ENCODE peak calls at places on chromosomes 13 and 19, in ten cellular contexts. C, Y, N, L, F, K, E, T, R and P are unnamed samples. For H3K36me3 and H3K27me3, the result is how much of the 10 kb centered on the place peaks cover.

GRCh38 chr13:110944121-110944967 is 29.5 kb upstream of the ANKRD10 start:
- DNase-seq in N (no peak), F (no peak), L (no peak), T (no peak), R (no peak), K (no peak), E (peak), Y (peak), C (no peak), P (peak)

GRCh38 chr19:15181394-15181793 is 19.4 kb downstream of the NOTCH3 start:
- DNase-seq in E (no peak), N (no peak), C (no peak), R (no peak), K (no peak), Y (no peak), F (no peak), L (no peak), T (no peak), P (no peak)

GRCh38 chr13:36769545-36769944 is 49.5 kb upstream of the RFXAP start:
- DNase-seq in T (no peak), F (no peak), L (no peak), Y (no peak), N (no peak), C (no peak), K (no peak), E (peak), R (no peak), P (no peak)

GRCh38 chr19:6849876-6850275 is 37.5 kb upstream of the ADGRE1 start:
- DNase-seq in F (no peak), E (no peak), L (no peak), C (no peak), Y (no peak), T (no peak), N (no peak), K (no peak), R (no peak), P (no peak)

GRCh38 chr19:7830823-7831222 is 805 bp downstream of the EVI5L start:
- DNase-seq in Y (no peak), L (no peak), N (no peak), C (no peak), T (peak), F (no peak), R (no peak), K (no peak), E (no peak), P (no peak)

GRCh38 chr19:38559428-38560401 is 58.0 kb downstream of the MAP4K1 start:
- DNase-seq in L (no peak), C (no peak), T (no peak), N (no peak), E (no peak), Y (no peak), R (peak), F (no peak), K (no peak), P (no peak)

GRCh38 chr13:66665991-66666390 is 564.1 kb downstream of the PCDH9 start:
- DNase-seq in C (no peak), L (no peak), E (no peak), T (no peak), N (no peak), F (no peak), Y (no peak), K (no peak), R (peak), P (peak)

GRCh38 chr13:20534038-20534608 is 8.5 kb upstream of the CRYL1 start:
- DNase-seq in E (no peak), T (no peak), Y (no peak), R (no peak), N (no peak), C (no peak), L (no peak), K (no peak), F (no peak), P (no peak)

GRCh38 chr13:62643007-62643483 is 1227.4 kb upstream of the PCDH20 start:
- DNase-seq in N (no peak), F (no peak), R (no peak), L (no peak), Y (no peak), E (no peak), K (no peak), T (no peak), C (no peak), P (no peak)

GRCh38 chr19:27774337-27774736 is 1438.6 kb downstream of the UQCRFS1 start:
- DNase-seq in Y (no peak), F (no peak), R (no peak), K (no peak), T (no peak), L (no peak), C (no peak), E (no peak), N (no peak), P (no peak)

GRCh38 chr19:4046946-4047683 is 19.6 kb downstream of the ZBTB7A start:
- DNase-seq in Y (no peak), C (no peak), E (no peak), K (no peak), T (no peak), F (no peak), L (no peak), N (no peak), R (no peak), P (no peak)
- H3K36me3 ChIP-seq in Y (under half), C (under half), E (under half), K (under half), T (under half), F (under half), L (under half), N (under half), R (under half), P (under half)

DNA sequence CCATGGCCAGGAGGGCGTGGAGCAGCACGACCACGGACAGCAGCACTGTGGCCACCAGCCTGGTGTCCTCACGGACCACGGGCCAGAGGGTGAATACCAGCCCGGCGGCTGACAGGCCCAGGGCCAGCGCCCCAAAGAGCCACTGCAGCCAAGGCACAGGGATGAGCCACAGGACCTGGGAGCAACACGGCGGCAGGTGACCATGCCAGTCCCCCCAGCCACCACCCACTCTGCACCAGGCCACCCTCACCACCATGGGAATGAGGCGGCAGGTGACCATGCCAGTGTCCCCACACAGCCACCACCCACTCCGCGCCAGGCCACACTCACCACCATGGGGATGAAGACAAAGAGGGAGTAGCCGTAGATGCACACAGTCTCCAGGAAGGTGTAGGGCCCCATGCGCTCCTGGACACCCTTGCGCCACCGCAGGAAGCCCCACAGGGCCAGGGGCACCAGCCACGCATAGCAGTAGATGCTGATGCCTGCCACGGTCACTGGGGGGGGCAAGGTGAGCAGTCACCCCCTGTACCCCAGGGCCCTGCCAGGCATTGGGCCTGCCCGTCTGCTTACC is 4.8 kb downstream of the YIPF2 start:
- DNase-seq in C (no peak), F (no peak), K (no peak), E (no peak), T (no peak), Y (no peak), N (no peak), R (no peak), L (no peak), P (no peak)
- TF ChIP-seq POLR2A in C (no peak), F (no peak), K (no peak), E (no peak), T (no peak), Y (no peak), N (no peak), R (no peak), L (no peak), P (no peak)

DNA sequence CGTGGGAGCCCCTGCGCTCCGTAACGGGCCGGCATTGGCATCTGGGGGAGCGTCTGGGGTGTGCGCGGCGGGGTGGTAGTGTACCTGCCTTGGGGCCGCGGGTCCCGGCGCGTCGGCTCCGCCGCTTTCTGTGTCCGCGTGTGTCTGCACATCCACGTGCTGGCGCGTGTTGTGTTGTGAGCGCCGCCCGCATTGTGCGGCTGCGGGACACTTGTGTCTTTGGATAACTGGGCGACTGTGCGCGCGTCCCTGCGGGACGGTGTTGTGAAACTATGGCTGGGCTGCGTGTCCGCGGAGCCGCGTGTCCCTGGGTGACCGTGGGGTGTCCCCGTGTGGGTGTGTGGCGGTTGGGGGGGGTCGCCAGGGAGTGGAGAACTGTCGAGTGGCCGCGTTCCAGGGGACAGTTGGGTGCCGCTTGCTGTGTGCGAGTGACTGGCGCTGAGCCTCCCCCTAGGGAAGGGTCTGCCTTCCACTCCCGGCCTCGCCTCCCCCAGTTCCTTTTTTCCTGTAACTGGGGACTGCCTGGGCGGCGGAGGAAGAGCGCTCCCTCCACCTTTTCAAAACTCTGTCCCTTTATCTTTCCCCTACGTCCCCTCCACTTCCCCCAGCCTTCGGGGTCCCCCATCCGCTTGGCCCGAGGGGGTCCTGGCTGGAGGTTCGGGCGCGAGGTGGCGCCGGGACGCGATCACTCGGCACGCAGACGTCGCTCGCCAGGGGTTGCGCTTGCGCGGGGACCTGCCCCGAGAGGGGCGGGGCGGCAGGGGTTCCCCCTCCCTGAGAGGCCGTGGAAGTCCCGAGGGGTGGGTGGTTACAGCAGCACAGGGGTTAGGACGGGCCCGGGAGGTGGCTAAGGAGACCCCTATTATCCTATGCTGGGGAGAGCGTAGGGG is 5.6 kb upstream of the NFIC start:
- DNase-seq in T (peak), F (peak), K (no peak), C (no peak), E (peak), L (peak), Y (peak), R (peak), N (peak), P (peak)
- H3K27me3 ChIP-seq in T (under half), F (under half), K (under half), C (under half), E (under half), L (under half), Y (under half), R (under half), N (under half), P (under half)

DNA sequence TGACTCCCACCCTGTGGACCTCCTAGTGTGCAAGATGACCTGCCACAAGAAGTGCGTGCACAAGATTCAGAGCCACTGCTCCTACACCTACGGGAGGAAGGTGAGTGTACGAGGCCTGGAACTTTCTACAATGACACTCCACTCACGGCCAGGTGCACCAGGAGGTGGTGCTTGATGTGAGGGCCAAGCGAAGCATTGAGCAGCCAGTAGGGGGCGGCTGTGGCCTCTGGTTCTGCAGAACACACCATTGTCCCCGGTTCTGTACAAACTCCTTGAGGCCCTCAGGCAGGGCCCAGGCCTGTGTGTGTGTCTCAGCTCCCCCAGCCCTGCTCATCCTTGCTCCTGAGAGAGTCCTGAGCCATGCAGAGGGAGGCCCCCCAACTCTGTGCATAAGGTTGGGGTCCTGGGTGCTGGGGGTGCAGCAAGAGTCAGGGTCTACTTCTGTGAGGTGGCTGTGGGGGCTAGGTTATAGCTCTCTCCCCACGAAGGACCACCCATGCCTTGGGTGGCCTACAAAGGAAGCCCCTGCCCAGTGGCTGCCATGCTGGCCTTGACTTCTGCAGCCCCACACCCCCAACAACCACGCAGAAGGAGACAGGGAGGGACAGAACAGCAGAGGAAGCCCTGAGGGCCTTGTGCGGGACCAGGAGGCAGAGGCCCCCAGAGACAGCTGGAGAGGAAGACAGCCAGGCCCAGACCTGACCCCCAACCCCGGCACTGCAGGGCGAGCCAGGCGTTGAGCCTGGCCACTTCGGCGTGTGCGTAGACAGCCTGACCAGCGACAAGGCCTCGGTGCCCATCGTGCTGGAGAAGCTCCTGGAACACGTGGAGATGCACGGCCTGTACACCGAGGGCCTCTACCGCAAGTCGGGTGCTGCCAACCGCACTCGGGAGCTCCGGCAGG is 9.7 kb upstream of the USE1 start:
- DNase-seq in T (peak), R (peak), C (no peak), K (peak), Y (peak), E (peak), F (peak), L (no peak), N (peak), P (peak)
- H3K36me3 ChIP-seq in T (under half), R (under half), C (under half), K (under half), Y (half or more), E (under half), F (under half), L (under half), N (under half), P (under half)